ENCODE peak calls at places on chromosomes 4 and X, in nine cellular contexts. V is choroid plexus epithelial cell, Y is A673, H is GM23338, X is NB4, I is fibroblast of mammary gland, B is omental fat pad, U is astrocyte, J is GM13977. N is an unnamed sample.
A peak's percentile ranks its signal among the peaks of the same experiment; 100 is the strongest.

GRCh38 chrX:12955882-12956703 is 18.8 kb upstream of the TMSB4X start:
- DNase-seq in V (peak; percentile 91), Y (peak; percentile 71), H (no peak), X (peak; percentile 98), I (peak; percentile 66), B (no peak), U (peak; percentile 74), J (no peak), N (peak; percentile 52)

GRCh38 chrX:27597506-27597905 is 7.4 kb downstream of the DCAF8L2 start:
- DNase-seq in V (peak; percentile 20), Y (no peak), H (no peak), X (no peak), I (no peak), B (no peak), U (peak; percentile 12), J (no peak), N (no peak)

GRCh38 chr4:88697113-88697512 is 516 bp downstream of the NAP1L5 start:
- DNase-seq in V (no peak), Y (no peak), H (no peak), X (peak; percentile 4), I (peak; percentile 69), B (no peak), U (peak; percentile 33), J (no peak), N (peak; percentile 14)

GRCh38 chrX:16834811-16835210 is 35.4 kb downstream of the RBBP7 start:
- DNase-seq in V (peak; percentile 91), Y (no peak), H (no peak), X (no peak), I (no peak), B (no peak), U (peak; percentile 46), J (no peak), N (no peak)

GRCh38 chr4:56656346-56656643 is 24.8 kb downstream of the HOPX start:
- DNase-seq in V (no peak), Y (no peak), H (peak; percentile 49), X (no peak), I (no peak), B (no peak), U (no peak), J (peak; percentile 70), N (peak; percentile 58)

GRCh38 chr4:96713271-96713670 is 873.4 kb downstream of the PDHA2 start:
- DNase-seq in V (peak; percentile 51), Y (peak; percentile 7), H (no peak), X (no peak), I (no peak), B (no peak), U (peak; percentile 35), J (no peak), N (no peak)

GRCh38 chr4:85180533-85180932 is 214.0 kb upstream of the WDFY3 start:
- DNase-seq in V (no peak), Y (no peak), H (no peak), X (no peak), I (no peak), B (no peak), U (no peak), J (no peak), N (no peak)

GRCh38 chr4:53040459-53040815 is 178.3 kb downstream of the RASL11B start:
- DNase-seq in V (peak; percentile 71), Y (no peak), H (no peak), X (no peak), I (no peak), B (no peak), U (peak; percentile 40), J (no peak), N (no peak)

GRCh38 chr4:1201851-1202525 is 29.6 kb upstream of the SPON2 start:
- DNase-seq in V (peak; percentile 93), Y (no peak), H (no peak), X (peak; percentile 91), I (peak; percentile 98), B (peak; percentile 50), U (peak; percentile 61), J (no peak), N (peak; percentile 90)

GRCh38 chr4:20418865-20419451 is 167.3 kb downstream of the SLIT2 start:
- DNase-seq in V (peak; percentile 89), Y (peak; percentile 75), H (peak; percentile 48), X (peak; percentile 74), I (peak; percentile 82), B (no peak), U (peak; percentile 60), J (peak; percentile 34), N (no peak)

GRCh38 chrX:72348247-72348979 is 42.7 kb upstream of the CITED1 start:
- DNase-seq in V (no peak), Y (no peak), H (no peak), X (no peak), I (no peak), B (no peak), U (no peak), J (no peak), N (no peak)

GRCh38 chr4:140137654-140138053 is 16.3 kb downstream of the MAML3 start:
- DNase-seq in V (peak; percentile 47), Y (no peak), H (peak; percentile 29), X (no peak), I (peak; percentile 15), B (no peak), U (peak; percentile 78), J (no peak), N (no peak)

GRCh38 chr4:71430609-71431008 is 91.8 kb downstream of the SLC4A4 start:
- DNase-seq in V (no peak), Y (no peak), H (no peak), X (no peak), I (no peak), B (no peak), U (no peak), J (no peak), N (no peak)

GRCh38 chr4:84166486-84166885 is 332.6 kb downstream of the NKX6-1 start:
- DNase-seq in V (no peak), Y (no peak), H (no peak), X (no peak), I (no peak), B (no peak), U (no peak), J (no peak), N (no peak)

GRCh38 chr4:84171871-84172270 is 327.2 kb downstream of the NKX6-1 start:
- DNase-seq in V (no peak), Y (no peak), H (no peak), X (peak; percentile 2), I (no peak), B (no peak), U (no peak), J (no peak), N (no peak)

GRCh38 chr4:84167579-84167978 is 331.5 kb downstream of the NKX6-1 start:
- DNase-seq in V (no peak), Y (peak; percentile 32), H (peak; percentile 71), X (no peak), I (no peak), B (no peak), U (no peak), J (no peak), N (no peak)

DNA sequence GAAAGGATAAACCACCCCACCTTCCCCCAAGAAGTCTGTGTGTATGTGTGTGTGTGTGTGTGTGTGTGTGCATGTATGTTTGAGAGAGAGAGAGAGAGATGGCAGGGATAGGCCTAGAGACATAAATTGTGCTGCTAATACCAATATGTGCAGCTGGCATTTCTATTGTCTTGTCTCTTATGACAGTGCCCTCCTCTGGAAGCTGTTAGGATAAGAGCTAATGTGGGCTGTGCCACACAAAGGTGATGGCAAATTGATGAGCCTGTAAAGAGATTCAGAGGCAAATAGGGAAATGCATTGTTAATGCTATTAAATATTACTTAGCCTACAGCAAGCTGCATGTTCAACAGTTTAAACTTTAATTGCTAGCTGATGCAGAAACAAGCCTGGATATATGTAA is 332.0 kb downstream of the NKX6-1 start:
- DNase-seq in V (no peak), Y (peak; percentile 0), H (no peak), X (no peak), I (no peak), B (no peak), U (no peak), J (no peak), N (no peak)
- TF ChIP-seq CTCF in V (no peak), Y (peak; percentile 3), H (no peak), X (no peak), I (no peak), B (no peak), U (no peak), J (no peak), N (no peak)

GRCh38 chrX:148552775-148553174 is 52.4 kb downstream of the AFF2 start:
- DNase-seq in V (peak; percentile 2), Y (no peak), H (peak; percentile 39), X (peak; percentile 9), I (no peak), B (no peak), U (no peak), J (peak; percentile 3), N (no peak)
- TF ChIP-seq CTCF in V (peak; percentile 14), Y (peak; percentile 34), H (no peak), X (no peak), I (peak; percentile 23), B (no peak), U (peak; percentile 17), J (no peak), N (no peak)

GRCh38 chr4:38804654-38805295 is at the start of gene TLR1:
- DNase-seq in V (peak; percentile 86), Y (peak; percentile 46), H (peak; percentile 27), X (peak; percentile 85), I (peak; percentile 70), B (no peak), U (peak; percentile 46), J (no peak), N (no peak)
- TF ChIP-seq CTCF in V (peak; percentile 54), Y (peak; percentile 64), H (no peak), X (peak; percentile 21), I (peak; percentile 60), B (no peak), U (peak; percentile 65), J (peak; percentile 39), N (peak; percentile 71)

GRCh38 chrX:20596856-20597255 is 330.1 kb upstream of the RPS6KA3 start:
- DNase-seq in V (no peak), Y (no peak), H (no peak), X (no peak), I (no peak), B (no peak), U (no peak), J (no peak), N (no peak)

GRCh38 chrX:20595928-20596550 is 329.3 kb upstream of the RPS6KA3 start:
- DNase-seq in V (peak; percentile 2), Y (no peak), H (peak; percentile 0), X (no peak), I (peak; percentile 81), B (no peak), U (peak; percentile 31), J (no peak), N (no peak)

GRCh38 chrX:20593836-20594235 is 327.1 kb upstream of the RPS6KA3 start:
- DNase-seq in V (no peak), Y (no peak), H (peak; percentile 10), X (no peak), I (no peak), B (no peak), U (no peak), J (no peak), N (no peak)

GRCh38 chrX:20593402-20593801 is 326.7 kb upstream of the RPS6KA3 start:
- DNase-seq in V (no peak), Y (no peak), H (no peak), X (no peak), I (no peak), B (no peak), U (no peak), J (no peak), N (no peak)

DNA sequence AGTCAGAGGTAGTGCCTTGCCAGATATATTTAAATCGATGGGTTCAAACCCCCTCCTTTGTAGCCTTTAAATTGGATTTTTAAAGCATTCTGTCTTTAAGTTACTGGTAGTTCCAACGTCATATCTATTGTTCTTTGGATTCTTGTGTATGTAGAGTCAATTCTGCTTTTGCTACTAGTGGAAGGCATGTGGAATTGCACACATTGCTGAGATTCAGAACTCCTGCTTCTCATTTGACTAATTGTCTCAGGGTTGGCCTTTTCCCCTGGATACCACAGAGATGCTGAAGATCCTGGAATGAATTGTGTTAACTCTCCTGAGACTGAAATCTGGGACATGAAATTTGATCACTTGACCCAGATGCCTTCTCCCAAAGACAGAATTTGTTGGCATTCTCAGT is 328.3 kb upstream of the RPS6KA3 start:
- DNase-seq in V (peak; percentile 7), Y (peak; percentile 11), H (peak; percentile 59), X (no peak), I (peak; percentile 55), B (no peak), U (peak; percentile 14), J (no peak), N (no peak)
- TF ChIP-seq CTCF in V (peak; percentile 23), Y (peak; percentile 35), H (peak; percentile 39), X (no peak), I (peak; percentile 43), B (no peak), U (peak; percentile 34), J (no peak), N (no peak)